ENCODE peak calls at places on chromosomes 1 and 21, in four cellular contexts. R is NCI-H774, X is fibroblast of lung, H is PC-9. Y is an unnamed sample.

GRCh38 chr1:243977104-243977503 is 74.0 kb upstream of the ZBTB18 start:
- DNase-seq in X (peak; percentile 31), H (no peak), R (no peak), Y (no peak)

GRCh38 chr1:204123376-204123775 is 28.5 kb downstream of the ETNK2 start:
- DNase-seq in R (no peak), X (no peak), H (no peak), Y (no peak)

GRCh38 chr1:230205719-230206198 is 138.7 kb downstream of the GALNT2 start:
- DNase-seq in X (no peak), R (no peak), H (no peak), Y (no peak)

GRCh38 chr1:17419626-17420328 is 19.7 kb downstream of the RCC2 start:
- DNase-seq in X (peak; percentile 54), R (no peak), H (no peak), Y (peak; percentile 44)

GRCh38 chr1:233357595-233358446 is 30.3 kb downstream of the MAP3K21 start:
- DNase-seq in X (no peak), R (no peak), H (no peak), Y (no peak)

GRCh38 chr1:204991342-204991844 is 51.6 kb upstream of the CNTN2 start:
- DNase-seq in H (no peak), X (no peak), R (no peak), Y (no peak)

GRCh38 chr1:18158731-18159130 is 51.1 kb downstream of the IGSF21 start:
- DNase-seq in H (no peak), X (no peak), R (no peak), Y (no peak)

GRCh38 chr21:27154451-27155129 is 187.7 kb upstream of the ADAMTS5 start:
- DNase-seq in R (no peak), X (no peak), H (no peak), Y (no peak)

GRCh38 chr1:217369996-217370551 is 260.8 kb downstream of the GPATCH2 start:
- DNase-seq in X (no peak), H (no peak), R (no peak), Y (no peak)

GRCh38 chr1:51960262-51960661 is 30.2 kb downstream of the RAB3B start:
- DNase-seq in H (no peak), X (no peak), R (no peak), Y (no peak)

GRCh38 chr1:202568466-202569196 is 141.6 kb downstream of the SYT2 start:
- DNase-seq in X (no peak), R (no peak), H (no peak), Y (no peak)

GRCh38 chr1:28129150-28129549 is 40.7 kb upstream of the EYA3 start:
- DNase-seq in R (no peak), H (peak; percentile 92), X (peak; percentile 21), Y (no peak)

GRCh38 chr1:151106891-151107290 is 36.3 kb downstream of the GABPB2 start:
- DNase-seq in X (peak; percentile 47), R (no peak), H (no peak), Y (no peak)

GRCh38 chr21:33811147-33812024 is 104.2 kb downstream of the ATP5PO start:
- DNase-seq in R (no peak), H (no peak), X (no peak), Y (peak; percentile 8)

GRCh38 chr1:7579831-7580804 is 191.0 kb upstream of the VAMP3 start:
- DNase-seq in H (no peak), X (no peak), R (no peak), Y (no peak)

GRCh38 chr1:67937651-67938050 is 104.4 kb upstream of the GNG12 start:
- DNase-seq in H (no peak), R (no peak), X (no peak), Y (no peak)

GRCh38 chr1:235648407-235648907 is 1.1 kb downstream of the GNG4 start:
- DNase-seq in R (peak; percentile 74), H (no peak), X (no peak), Y (no peak)

GRCh38 chr1:30928171-30928570 is 19.6 kb upstream of the SDC3 start:
- DNase-seq in R (no peak), X (no peak), H (no peak), Y (no peak)

GRCh38 chr1:7261490-7261889 is 476.2 kb downstream of the CAMTA1 start:
- DNase-seq in X (no peak), H (no peak), R (no peak), Y (no peak)

GRCh38 chr1:215045647-215046308 is 36.8 kb upstream of the KCNK2 start:
- DNase-seq in H (no peak), X (no peak), R (no peak), Y (no peak)

GRCh38 chr21:25489673-25490072 is 117.6 kb downstream of the MRPL39 start:
- DNase-seq in H (no peak), R (no peak), X (no peak), Y (no peak)

GRCh38 chr1:5526385-5526750 is 465.9 kb downstream of the NPHP4 start:
- DNase-seq in H (no peak), R (no peak), X (no peak), Y (no peak)

GRCh38 chr1:25204797-25205441 is 27.4 kb downstream of the SYF2 start:
- DNase-seq in X (peak; percentile 68), H (no peak), R (no peak), Y (no peak)

Y was measured in caudate nucleus.